ENCODE peak calls at places on chromosomes 1 and 21, in five cellular contexts. Y is prostate gland, L is endothelial cell, X is ovary, P is heart left ventricle. M is an unnamed sample.
A peak's percentile ranks its signal among the peaks of the same experiment; 100 is the strongest.

GRCh38 chr1:94394247-94394646 is 23.9 kb upstream of the ABCD3 start:
- DNase-seq in Y (no peak), X (no peak), L (no peak), P (no peak), M (no peak)

GRCh38 chr1:42259059-42259738 is 75.8 kb downstream of the FOXJ3 start:
- DNase-seq in L (no peak), Y (peak; percentile 62), X (no peak), P (no peak), M (no peak)

GRCh38 chr1:212132040-212132439 is 96.5 kb downstream of the DTL start:
- DNase-seq in X (no peak), Y (no peak), L (no peak), P (no peak), M (no peak)

GRCh38 chr1:8862528-8862927 is 16.0 kb downstream of the ENO1 start:
- DNase-seq in L (peak; percentile 70), P (no peak), X (no peak), Y (no peak), M (no peak)

GRCh38 chr1:167544447-167544846 is 9.1 kb downstream of the CREG1 start:
- DNase-seq in X (no peak), P (no peak), Y (peak; percentile 40), L (no peak), M (peak; percentile 94)

GRCh38 chr1:211127166-211127565 is 6.8 kb downstream of the KCNH1 start:
- DNase-seq in X (no peak), P (no peak), Y (no peak), L (no peak), M (no peak)

GRCh38 chr1:180540697-180541594 is 17.8 kb upstream of the OVAAL start:
- DNase-seq in X (no peak), Y (no peak), L (no peak), P (no peak), M (peak; percentile 53)

GRCh38 chr1:77888429-77889239 is at the start of gene NEXN:
- DNase-seq in P (peak; percentile 85), Y (peak; percentile 43), X (peak; percentile 86), L (peak; percentile 75), M (peak; percentile 41)

GRCh38 chr1:30814292-30814691 is 56.7 kb upstream of the LAPTM5 start:
- DNase-seq in L (no peak), P (no peak), X (no peak), Y (no peak), M (no peak)

GRCh38 chr1:100606438-100606837 is 68.5 kb downstream of the GPR88 start:
- DNase-seq in Y (no peak), P (peak; percentile 28), L (peak; percentile 7), X (peak; percentile 43), M (peak; percentile 61)

GRCh38 chr1:1972976-1973715 is 30.4 kb downstream of the CFAP74 start:
- DNase-seq in L (no peak), X (no peak), Y (no peak), P (no peak), M (no peak)

GRCh38 chr1:223147858-223148257 is 4.8 kb upstream of the TLR5 start:
- DNase-seq in P (no peak), L (no peak), X (no peak), Y (no peak), M (no peak)

GRCh38 chr1:147771216-147772125 is 11.1 kb upstream of the GJA5 start:
- DNase-seq in L (no peak), X (no peak), Y (no peak), P (peak; percentile 80), M (no peak)

GRCh38 chr1:174726167-174726879 is 273.4 kb upstream of the CACYBP start:
- DNase-seq in X (no peak), P (no peak), L (no peak), Y (no peak), M (peak; percentile 36)

GRCh38 chr1:40122865-40123264 is 25.8 kb upstream of the PPT1 start:
- DNase-seq in L (no peak), X (no peak), Y (no peak), P (no peak), M (no peak)

GRCh38 chr1:218330043-218330623 is 15.0 kb upstream of the TGFB2 start:
- DNase-seq in Y (no peak), L (no peak), P (no peak), X (no peak), M (peak; percentile 67)

GRCh38 chr21:34877485-34878128 is 171.5 kb downstream of the RUNX1 start:
- DNase-seq in X (no peak), P (no peak), Y (peak; percentile 91), L (no peak), M (no peak)

GRCh38 chr1:187010571-187011309 is 182.0 kb downstream of the PLA2G4A start:
- DNase-seq in P (no peak), Y (no peak), L (no peak), X (no peak), M (peak; percentile 11)

GRCh38 chr1:169049258-169049936 is 57.1 kb upstream of the ATP1B1 start:
- DNase-seq in P (no peak), X (no peak), L (no peak), Y (no peak), M (no peak)

GRCh38 chr1:27087371-27087941 is 67.5 kb downstream of the SLC9A1 start:
- DNase-seq in P (no peak), X (no peak), Y (no peak), L (no peak), M (no peak)

GRCh38 chr1:204684206-204684536 is 1.4 kb downstream of the LRRN2 start:
- DNase-seq in L (peak; percentile 11), Y (no peak), P (no peak), X (no peak), M (no peak)

GRCh38 chr1:183198463-183198862 is 12.4 kb downstream of the LAMC2 start:
- DNase-seq in X (no peak), L (no peak), P (no peak), Y (peak; percentile 69), M (peak; percentile 90)

GRCh38 chr1:35660581-35661473 is 19.5 kb upstream of the PSMB2 start:
- DNase-seq in Y (no peak), L (peak; percentile 58), X (peak; percentile 17), P (no peak), M (peak; percentile 53)

GRCh38 chr1:111628153-111628552 is 8.6 kb downstream of the RAP1A start:
- DNase-seq in Y (no peak), X (no peak), L (no peak), P (no peak), M (no peak)

GRCh38 chr1:177413982-177414654 is 243.4 kb downstream of the BRINP2 start:
- DNase-seq in P (no peak), X (no peak), Y (no peak), L (no peak), M (no peak)

DNA sequence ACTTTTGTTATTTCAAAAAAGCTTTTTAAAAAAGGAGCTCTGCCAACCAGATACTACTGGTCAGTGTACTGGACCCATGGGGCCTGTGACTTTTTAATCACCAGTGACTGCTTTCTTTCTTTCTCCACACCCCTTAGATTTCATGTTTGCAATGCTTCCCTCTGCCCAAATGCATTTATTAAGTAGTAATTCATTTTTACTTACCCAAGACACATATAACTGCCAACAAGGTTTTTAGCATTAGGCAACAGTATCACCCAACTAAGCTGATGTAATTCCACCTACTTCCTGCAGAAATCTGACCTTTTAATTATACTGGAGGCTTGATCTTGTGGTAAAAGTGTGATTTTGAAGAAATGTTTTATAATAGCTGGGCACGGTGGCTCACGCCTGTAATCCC is 12.5 kb downstream of the MECR start:
- DNase-seq in P (no peak), Y (no peak), L (no peak), X (no peak), M (no peak)
- TF ChIP-seq CTCF in P (no peak), Y (no peak), L (no peak), X (no peak), M (no peak)

GRCh38 chr1:20440785-20441200 is 45.2 kb downstream of the CAMK2N1 start:
- DNase-seq in X (no peak), L (peak; percentile 58), P (peak; percentile 32), Y (no peak), M (peak; percentile 55)
- TF ChIP-seq CTCF in X (no peak), L (no peak), P (no peak), Y (no peak), M (no peak)

DNA sequence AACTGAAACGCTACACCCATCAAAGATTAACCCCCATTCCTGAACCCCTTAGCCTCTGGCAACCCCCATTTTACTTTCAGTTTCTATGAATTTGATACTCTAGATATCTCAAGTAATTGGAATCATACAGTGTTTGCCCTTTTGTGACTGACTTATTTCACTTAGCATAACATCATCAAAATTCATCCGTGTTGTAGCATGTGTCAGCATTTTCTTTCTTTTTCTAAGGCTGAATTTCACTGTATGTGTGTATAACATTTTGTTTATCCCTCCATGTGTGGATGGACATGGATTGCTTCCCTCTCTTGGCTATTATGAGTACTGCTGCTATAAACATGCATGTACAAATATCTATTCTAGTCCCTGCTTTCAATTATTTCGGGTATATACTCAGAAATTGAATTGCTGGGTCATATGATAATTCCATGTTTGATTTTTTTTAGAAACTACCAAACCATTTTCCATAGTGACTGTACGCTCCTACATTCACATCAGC is 97.3 kb downstream of the MAP3K21 start:
- DNase-seq in X (no peak), Y (no peak), P (no peak), L (no peak), M (peak; percentile 54)
- TF ChIP-seq CTCF in X (no peak), Y (no peak), P (no peak), L (peak; percentile 34), M (peak; percentile 40)

DNA sequence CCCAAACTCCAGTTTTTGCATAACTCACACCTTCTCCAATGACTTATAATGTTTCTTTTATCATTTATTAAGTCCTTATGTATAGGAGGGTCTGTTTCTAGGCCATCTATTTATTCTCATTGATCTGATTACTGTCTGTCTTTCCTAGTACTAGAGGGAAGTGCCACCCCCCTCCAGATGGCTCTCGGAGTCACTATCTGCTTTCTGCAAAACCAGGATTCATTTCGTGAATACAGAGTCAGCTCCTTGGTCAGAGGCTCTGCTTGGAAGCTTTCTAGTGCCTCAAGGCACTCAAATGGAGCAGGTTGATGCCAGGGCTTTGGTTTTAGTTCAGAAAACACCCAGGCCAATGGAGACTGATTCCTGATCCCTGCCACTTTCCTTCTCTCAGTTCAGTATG is 102.3 kb upstream of the CD34 start:
- DNase-seq in L (no peak), P (no peak), X (no peak), Y (no peak), M (no peak)
- TF ChIP-seq CTCF in L (no peak), P (no peak), X (no peak), Y (no peak), M (no peak)

DNA sequence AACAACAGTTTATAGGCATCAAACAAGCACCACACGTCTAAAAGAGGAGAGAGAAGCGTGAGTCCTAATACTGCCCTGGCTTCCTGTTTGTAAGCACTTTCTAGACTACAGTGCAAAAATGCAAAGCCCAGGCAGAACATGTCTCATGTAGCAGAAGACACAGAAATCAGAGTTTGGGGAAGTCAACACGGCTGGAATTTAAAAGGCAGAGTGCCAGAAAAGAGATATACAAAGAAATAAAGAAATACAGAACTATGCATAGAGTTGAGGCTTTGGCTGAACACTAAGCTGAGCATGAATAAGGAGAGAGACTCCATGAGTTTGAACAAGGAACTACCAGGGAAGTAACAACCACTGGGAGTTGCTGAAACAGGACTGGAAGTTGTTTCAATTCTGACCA is 566.6 kb upstream of the NR5A2 start:
- DNase-seq in Y (no peak), X (no peak), P (no peak), L (no peak), M (no peak)
- TF ChIP-seq CTCF in Y (no peak), X (no peak), P (no peak), L (no peak), M (no peak)

DNA sequence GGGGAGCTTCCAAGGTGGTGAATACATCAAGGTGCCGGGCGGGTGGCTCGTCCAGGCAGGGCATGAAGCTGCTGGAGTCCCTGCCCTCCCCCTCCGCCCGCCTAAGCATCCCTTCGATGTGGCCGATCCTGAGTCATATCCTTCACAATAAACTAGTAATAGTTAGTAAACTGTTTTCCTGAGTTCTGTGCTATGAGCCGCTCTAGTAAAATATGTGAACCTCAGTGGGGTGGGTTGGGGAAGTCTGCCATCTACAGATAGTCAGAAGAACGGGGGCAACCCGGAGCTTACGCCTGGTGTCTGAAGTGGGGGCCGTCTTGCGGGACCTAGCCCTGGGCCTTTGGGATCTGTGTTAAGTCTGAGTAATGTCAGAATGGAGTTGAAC is 21.6 kb downstream of the C2CD2 start:
- DNase-seq in Y (no peak), X (no peak), L (no peak), P (no peak), M (peak; percentile 91)
- TF ChIP-seq CTCF in Y (no peak), X (no peak), L (no peak), P (peak; percentile 16), M (no peak)

M was measured in MCF 10A.